ENCODE peak calls at places on chromosome X, in seven cellular contexts. H is H1, P is endothelial cell of umbilical vein, V is IMR-90, L is Karpas-422, B is H9, W is OCI-LY7. S is an unnamed sample.

GRCh38 chrX:386239-386767 is 404 bp downstream of the PPP2R3B start:
- DNase-seq in H (no peak), P (no peak), V (no peak), L (peak; percentile 78), B (no peak), W (peak; percentile 57), S (no peak)

GRCh38 chrX:118513120-118513899 is 17.7 kb downstream of the DOCK11 start:
- DNase-seq in H (no peak), P (no peak), V (no peak), L (no peak), B (no peak), W (no peak), S (no peak)

GRCh38 chrX:39808471-39808917 is 289.3 kb downstream of the BCOR start:
- DNase-seq in H (no peak), P (peak; percentile 74), V (peak; percentile 80), L (no peak), B (no peak), W (no peak), S (peak; percentile 81)

GRCh38 chrX:3393168-3393567 is 46.7 kb upstream of the MXRA5 start:
- DNase-seq in H (no peak), P (no peak), V (no peak), L (no peak), B (no peak), W (no peak), S (no peak)

GRCh38 chrX:110992611-110993010 is 103.4 kb upstream of the PAK3 start:
- DNase-seq in H (no peak), P (no peak), V (peak; percentile 13), L (peak; percentile 73), B (peak; percentile 67), W (peak; percentile 9), S (peak; percentile 8)

GRCh38 chrX:98448524-98448923 is 1564.8 kb downstream of the RPA4 start:
- DNase-seq in H (no peak), P (no peak), V (no peak), L (peak; percentile 40), B (peak; percentile 59), W (no peak), S (no peak)

GRCh38 chrX:99480728-99481127 is 929.3 kb downstream of the PCDH19 start:
- DNase-seq in H (no peak), P (no peak), V (no peak), L (no peak), B (no peak), W (no peak), S (no peak)

GRCh38 chrX:145178268-145178667 is 69.0 kb upstream of the SPANXN1 start:
- DNase-seq in H (no peak), P (no peak), V (no peak), L (peak; percentile 44), B (no peak), W (no peak), S (no peak)

GRCh38 chrX:153582896-153583295 is 16.0 kb downstream of the CCNQ start:
- DNase-seq in H (no peak), P (peak; percentile 25), V (peak; percentile 37), L (peak; percentile 82), B (no peak), W (peak; percentile 80), S (peak; percentile 34)

GRCh38 chrX:111375747-111376146 is 36.2 kb downstream of the DCX start:
- DNase-seq in H (no peak), P (no peak), V (no peak), L (no peak), B (no peak), W (no peak), S (peak; percentile 17)

GRCh38 chrX:119486745-119487144 is 18.5 kb downstream of the SLC25A5 start:
- DNase-seq in H (no peak), P (no peak), V (no peak), L (no peak), B (no peak), W (no peak), S (no peak)

GRCh38 chrX:100319716-100320115 is 90.4 kb downstream of the PCDH19 start:
- DNase-seq in H (no peak), P (no peak), V (no peak), L (no peak), B (no peak), W (no peak), S (no peak)

GRCh38 chrX:26083093-26083492 is 55.0 kb upstream of the MAGEB18 start:
- DNase-seq in H (no peak), P (no peak), V (no peak), L (no peak), B (no peak), W (no peak), S (no peak)

GRCh38 chrX:70466968-70467367 is 22.3 kb downstream of the DLG3 start:
- DNase-seq in H (no peak), P (no peak), V (no peak), L (no peak), B (no peak), W (no peak), S (no peak)

GRCh38 chrX:63436865-63437264 is 85.7 kb upstream of the SPIN4 start:
- DNase-seq in H (no peak), P (no peak), V (no peak), L (no peak), B (no peak), W (no peak), S (no peak)

GRCh38 chrX:154333837-154334271 is 38.3 kb downstream of the TKTL1 start:
- DNase-seq in H (no peak), P (peak; percentile 48), V (no peak), L (peak; percentile 78), B (no peak), W (peak; percentile 74), S (no peak)

GRCh38 chrX:151543706-151544105 is 19.8 kb upstream of the PASD1 start:
- DNase-seq in H (no peak), P (no peak), V (no peak), L (no peak), B (peak; percentile 38), W (no peak), S (no peak)

GRCh38 chrX:15873566-15873965 is 19.0 kb upstream of the AP1S2 start:
- DNase-seq in H (no peak), P (no peak), V (peak; percentile 6), L (no peak), B (no peak), W (no peak), S (no peak)

GRCh38 chrX:20974326-20974725 is 399.9 kb upstream of the CNKSR2 start:
- DNase-seq in H (no peak), P (no peak), V (no peak), L (no peak), B (no peak), W (no peak), S (peak; percentile 31)

GRCh38 chrX:41350976-41351569 is 17.1 kb downstream of the DDX3X start:
- DNase-seq in H (no peak), P (peak; percentile 14), V (peak; percentile 22), L (peak; percentile 60), B (no peak), W (no peak), S (peak; percentile 52)

GRCh38 chrX:22085969-22086368 is 53.8 kb downstream of the PHEX start:
- DNase-seq in H (no peak), P (no peak), V (no peak), L (no peak), B (no peak), W (no peak), S (no peak)

GRCh38 chrX:39816871-39817731 is 280.7 kb downstream of the BCOR start:
- DNase-seq in H (peak; percentile 50), P (no peak), V (peak; percentile 54), L (no peak), B (peak; percentile 93), W (no peak), S (peak; percentile 71)

GRCh38 chrX:30150196-30150895 is 65.0 kb upstream of the MAGEB2 start:
- DNase-seq in H (no peak), P (no peak), V (peak; percentile 36), L (no peak), B (no peak), W (no peak), S (peak; percentile 70)

GRCh38 chrX:118480172-118480571 is 15.4 kb upstream of the DOCK11 start:
- DNase-seq in H (no peak), P (no peak), V (peak; percentile 73), L (no peak), B (no peak), W (no peak), S (no peak)

GRCh38 chrX:41734530-41734929 is 10.5 kb downstream of the GPR82 start:
- DNase-seq in H (no peak), P (peak; percentile 3), V (peak; percentile 20), L (peak; percentile 65), B (no peak), W (peak; percentile 56), S (peak; percentile 29)

GRCh38 chrX:150643271-150643670 is 49.9 kb upstream of the MTMR1 start:
- DNase-seq in H (no peak), P (peak; percentile 5), V (peak; percentile 33), L (no peak), B (no peak), W (no peak), S (peak; percentile 3)

GRCh38 chrX:110407910-110408545 is 49.4 kb downstream of the RTL9 start:
- DNase-seq in H (peak; percentile 62), P (peak; percentile 29), V (peak; percentile 71), L (peak; percentile 85), B (peak; percentile 46), W (peak; percentile 53), S (peak; percentile 71)

DNA sequence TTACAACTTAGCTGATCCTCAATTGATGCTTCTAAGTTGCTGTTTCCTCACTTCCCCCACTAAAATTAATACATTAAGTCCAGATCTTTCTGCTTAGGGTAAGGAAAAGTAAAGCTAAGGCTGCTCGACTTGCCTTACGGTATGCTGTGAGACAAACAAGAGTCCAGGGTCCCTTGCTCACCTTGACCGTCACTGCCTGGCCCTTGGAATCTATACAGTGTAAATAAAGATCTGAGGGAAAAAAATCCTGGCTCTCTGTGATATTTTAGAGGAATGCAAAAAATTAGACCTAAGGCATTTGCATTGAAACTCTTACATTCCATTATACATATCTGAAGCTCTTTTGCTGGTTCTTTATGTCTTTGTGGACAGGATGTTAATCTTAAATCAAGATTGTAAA is 129.6 kb upstream of the HCCS start:
- DNase-seq in H (no peak), P (no peak), V (no peak), L (no peak), B (no peak), W (no peak), S (no peak)
- H3K27ac ChIP-seq in H (no peak overlapping the region), P (no peak overlapping the region), V (no peak overlapping the region), L (no peak overlapping the region), B (no peak overlapping the region), W (no peak overlapping the region), S (no peak overlapping the region)

GRCh38 chrX:155954793-155955192 is 42.7 kb upstream of the IL9R start:
- DNase-seq in H (no peak), P (no peak), V (no peak), L (no peak), B (no peak), W (no peak), S (no peak)
- H3K4me1 ChIP-seq in H (no peaks in the 10 kb centered on the region), P (no peaks in the 10 kb centered on the region), V (no peaks in the 10 kb centered on the region), L (no peaks in the 10 kb centered on the region), B (no peaks in the 10 kb centered on the region), W (no peaks in the 10 kb centered on the region), S (no peaks in the 10 kb centered on the region)

DNA sequence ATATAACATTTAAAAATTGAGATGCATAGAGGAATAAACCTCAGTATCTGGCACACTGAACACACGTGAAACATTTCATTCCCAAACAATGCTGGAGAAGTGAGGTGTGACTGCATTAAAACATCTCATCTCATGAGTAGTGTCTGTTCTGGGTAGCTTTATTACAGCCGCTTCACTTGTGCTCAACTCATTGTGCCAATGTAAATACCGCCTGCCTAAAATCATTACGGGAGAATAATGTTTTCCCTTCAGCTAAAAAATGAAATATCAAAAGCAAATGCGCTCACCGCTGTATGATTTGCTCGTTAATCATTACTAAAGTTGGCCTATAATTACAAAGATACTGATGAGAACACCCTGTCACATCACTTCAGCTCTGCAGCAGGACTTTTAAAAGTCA is 110.2 kb upstream of the PRPS2 start:
- DNase-seq in H (no peak), P (no peak), V (no peak), L (no peak), B (no peak), W (no peak), S (no peak)
- H2AFZ ChIP-seq in H (no peak overlapping the region), P (no peak overlapping the region), V (no peak overlapping the region), L (no peak overlapping the region), B (no peak overlapping the region), W (no peak overlapping the region), S (no peak overlapping the region)

GRCh38 chrX:149631293-149632165 is at the start of gene TMEM185A:
- DNase-seq in H (peak; percentile 73), P (peak; percentile 47), V (peak; percentile 32), L (peak; percentile 88), B (peak; percentile 71), W (peak; percentile 75), S (peak; percentile 64)
- H3K27ac ChIP-seq in H (no peak within 1 kb of the TSS), P (no peak within 1 kb of the TSS), V (peak within 1 kb of the TSS; percentile 77), L (no peak within 1 kb of the TSS), B (no peak within 1 kb of the TSS), W (no peak within 1 kb of the TSS), S (peak within 1 kb of the TSS; percentile 54)

S was measured in mesenchymal stem cell.